ENCODE peak calls at places on chromosome 18, in five cellular contexts. One of them, this sample, is unnamed.

GRCh38 chr18:67421666-67422065 is 94.9 kb downstream of the DSEL start:
- DNase-seq in heart left ventricle: no peak
- DNase-seq in fibroblast of the aortic adventitia: peak
- DNase-seq in fibroblast of pulmonary artery: peak
- DNase-seq in upper lobe of right lung: no peak
- DNase-seq in this sample: no peak

GRCh38 chr18:475202-475624 is 25.3 kb downstream of the COLEC12 start:
- DNase-seq in heart left ventricle: peak
- DNase-seq in fibroblast of the aortic adventitia: peak
- DNase-seq in fibroblast of pulmonary artery: peak
- DNase-seq in upper lobe of right lung: no peak
- DNase-seq in this sample: peak

GRCh38 chr18:50410008-50410407 is 35.2 kb downstream of the SKA1 start:
- DNase-seq in heart left ventricle: no peak
- DNase-seq in fibroblast of the aortic adventitia: no peak
- DNase-seq in fibroblast of pulmonary artery: no peak
- DNase-seq in upper lobe of right lung: no peak
- DNase-seq in this sample: no peak

GRCh38 chr18:46310675-46311345 is 206.6 kb downstream of the HAUS1 start:
- DNase-seq in heart left ventricle: no peak
- DNase-seq in fibroblast of the aortic adventitia: no peak
- DNase-seq in fibroblast of pulmonary artery: no peak
- DNase-seq in upper lobe of right lung: no peak
- DNase-seq in this sample: no peak

GRCh38 chr18:26190506-26190905 is 35.7 kb upstream of the TAF4B start:
- DNase-seq in heart left ventricle: no peak
- DNase-seq in fibroblast of the aortic adventitia: no peak
- DNase-seq in fibroblast of pulmonary artery: no peak
- DNase-seq in upper lobe of right lung: no peak
- DNase-seq in this sample: no peak

GRCh38 chr18:42937434-42937833 is 178.1 kb downstream of the RIT2 start:
- DNase-seq in heart left ventricle: no peak
- DNase-seq in fibroblast of the aortic adventitia: no peak
- DNase-seq in fibroblast of pulmonary artery: peak
- DNase-seq in upper lobe of right lung: no peak
- DNase-seq in this sample: no peak

GRCh38 chr18:59881728-59882685 is 17.8 kb upstream of the PMAIP1 start:
- DNase-seq in heart left ventricle: no peak
- DNase-seq in fibroblast of the aortic adventitia: peak
- DNase-seq in fibroblast of pulmonary artery: peak
- DNase-seq in upper lobe of right lung: no peak
- DNase-seq in this sample: peak

GRCh38 chr18:3903341-3903740 is 453.4 kb downstream of the TGIF1 start:
- DNase-seq in heart left ventricle: no peak
- DNase-seq in fibroblast of the aortic adventitia: peak
- DNase-seq in fibroblast of pulmonary artery: peak
- DNase-seq in upper lobe of right lung: no peak
- DNase-seq in this sample: peak

GRCh38 chr18:79732721-79733025 is 53.1 kb downstream of the CTDP1 start:
- DNase-seq in heart left ventricle: no peak
- DNase-seq in fibroblast of the aortic adventitia: peak
- DNase-seq in fibroblast of pulmonary artery: peak
- DNase-seq in upper lobe of right lung: no peak
- DNase-seq in this sample: no peak

GRCh38 chr18:54607213-54607934 is 16.3 kb downstream of the DYNAP start:
- DNase-seq in heart left ventricle: no peak
- DNase-seq in fibroblast of the aortic adventitia: peak
- DNase-seq in fibroblast of pulmonary artery: peak
- DNase-seq in upper lobe of right lung: no peak
- DNase-seq in this sample: no peak

GRCh38 chr18:2326999-2327398 is 244.3 kb downstream of the METTL4 start:
- DNase-seq in heart left ventricle: no peak
- DNase-seq in fibroblast of the aortic adventitia: peak
- DNase-seq in fibroblast of pulmonary artery: peak
- DNase-seq in upper lobe of right lung: no peak
- DNase-seq in this sample: no peak

GRCh38 chr18:46950064-46950656 is 32.8 kb downstream of the KATNAL2 start:
- DNase-seq in heart left ventricle: no peak
- DNase-seq in fibroblast of the aortic adventitia: peak
- DNase-seq in fibroblast of pulmonary artery: peak
- DNase-seq in upper lobe of right lung: no peak
- DNase-seq in this sample: no peak

GRCh38 chr18:43486462-43486861 is 209.2 kb upstream of the SYT4 start:
- DNase-seq in heart left ventricle: no peak
- DNase-seq in fibroblast of the aortic adventitia: no peak
- DNase-seq in fibroblast of pulmonary artery: no peak
- DNase-seq in upper lobe of right lung: no peak
- DNase-seq in this sample: no peak

GRCh38 chr18:44342946-44343345 is 337.7 kb upstream of the SETBP1 start:
- DNase-seq in heart left ventricle: no peak
- DNase-seq in fibroblast of the aortic adventitia: no peak
- DNase-seq in fibroblast of pulmonary artery: no peak
- DNase-seq in upper lobe of right lung: no peak
- DNase-seq in this sample: no peak

GRCh38 chr18:52694804-52695203 is 354.8 kb downstream of the DCC start:
- DNase-seq in heart left ventricle: no peak
- DNase-seq in fibroblast of the aortic adventitia: no peak
- DNase-seq in fibroblast of pulmonary artery: peak
- DNase-seq in upper lobe of right lung: no peak
- DNase-seq in this sample: peak

GRCh38 chr18:48950536-48951447 is at the start of gene SMAD7:
- DNase-seq in heart left ventricle: no peak
- DNase-seq in fibroblast of the aortic adventitia: peak
- DNase-seq in fibroblast of pulmonary artery: peak
- DNase-seq in upper lobe of right lung: peak
- DNase-seq in this sample: peak

GRCh38 chr18:11380968-11381367 is 228.4 kb upstream of the SLC35G4 start:
- DNase-seq in heart left ventricle: no peak
- DNase-seq in fibroblast of the aortic adventitia: no peak
- DNase-seq in fibroblast of pulmonary artery: no peak
- DNase-seq in upper lobe of right lung: no peak
- DNase-seq in this sample: no peak

GRCh38 chr18:46134920-46135675 is 30.9 kb downstream of the HAUS1 start:
- DNase-seq in heart left ventricle: peak
- DNase-seq in fibroblast of the aortic adventitia: no peak
- DNase-seq in fibroblast of pulmonary artery: no peak
- DNase-seq in upper lobe of right lung: no peak
- DNase-seq in this sample: peak

GRCh38 chr18:7116001-7116831 is 1.4 kb downstream of the LAMA1 start:
- DNase-seq in heart left ventricle: no peak
- DNase-seq in fibroblast of the aortic adventitia: peak
- DNase-seq in fibroblast of pulmonary artery: peak
- DNase-seq in upper lobe of right lung: no peak
- DNase-seq in this sample: peak

GRCh38 chr18:74897971-74898657 is 300.4 kb downstream of the ZNF407 start:
- DNase-seq in heart left ventricle: no peak
- DNase-seq in fibroblast of the aortic adventitia: peak
- DNase-seq in fibroblast of pulmonary artery: peak
- DNase-seq in upper lobe of right lung: no peak
- DNase-seq in this sample: peak

GRCh38 chr18:9627642-9628041 is 13.3 kb upstream of the PPP4R1 start:
- DNase-seq in heart left ventricle: no peak
- DNase-seq in fibroblast of the aortic adventitia: peak
- DNase-seq in fibroblast of pulmonary artery: peak
- DNase-seq in upper lobe of right lung: no peak
- DNase-seq in this sample: no peak

GRCh38 chr18:32482117-32482516 is 11.4 kb upstream of the GAREM1 start:
- DNase-seq in heart left ventricle: no peak
- DNase-seq in fibroblast of the aortic adventitia: no peak
- DNase-seq in fibroblast of pulmonary artery: no peak
- DNase-seq in upper lobe of right lung: no peak
- DNase-seq in this sample: no peak

GRCh38 chr18:5630057-5630765 is 86.4 kb upstream of the EPB41L3 start:
- DNase-seq in heart left ventricle: peak
- DNase-seq in fibroblast of the aortic adventitia: no peak
- DNase-seq in fibroblast of pulmonary artery: peak
- DNase-seq in upper lobe of right lung: peak
- DNase-seq in this sample: peak

GRCh38 chr18:8933714-8934284 is 168.7 kb upstream of the NDUFV2 start:
- DNase-seq in heart left ventricle: no peak
- DNase-seq in fibroblast of the aortic adventitia: no peak
- DNase-seq in fibroblast of pulmonary artery: no peak
- DNase-seq in upper lobe of right lung: no peak
- DNase-seq in this sample: peak

GRCh38 chr18:62505669-62506494 is 16.9 kb upstream of the ZCCHC2 start:
- DNase-seq in heart left ventricle: no peak
- DNase-seq in fibroblast of the aortic adventitia: peak
- DNase-seq in fibroblast of pulmonary artery: peak
- DNase-seq in upper lobe of right lung: no peak
- DNase-seq in this sample: peak
- H3K4me3 ChIP-seq in heart left ventricle: no peak
- H3K4me3 ChIP-seq in fibroblast of the aortic adventitia: peak
- H3K4me3 ChIP-seq in fibroblast of pulmonary artery: peak
- H3K4me3 ChIP-seq in upper lobe of right lung: peak
- H3K4me3 ChIP-seq in this sample: no peak

GRCh38 chr18:68504441-68505221 is 210.3 kb downstream of the TMX3 start:
- DNase-seq in heart left ventricle: no peak
- DNase-seq in fibroblast of the aortic adventitia: no peak
- DNase-seq in fibroblast of pulmonary artery: no peak
- DNase-seq in upper lobe of right lung: no peak
- DNase-seq in this sample: no peak

GRCh38 chr18:68507781-68508180 is 207.1 kb downstream of the TMX3 start:
- DNase-seq in heart left ventricle: no peak
- DNase-seq in fibroblast of the aortic adventitia: peak
- DNase-seq in fibroblast of pulmonary artery: peak
- DNase-seq in upper lobe of right lung: no peak
- DNase-seq in this sample: no peak

GRCh38 chr18:68509902-68510301 is 205.0 kb downstream of the TMX3 start:
- DNase-seq in heart left ventricle: no peak
- DNase-seq in fibroblast of the aortic adventitia: peak
- DNase-seq in fibroblast of pulmonary artery: no peak
- DNase-seq in upper lobe of right lung: no peak
- DNase-seq in this sample: no peak
- TF ChIP-seq CTCF in heart left ventricle: no peak
- TF ChIP-seq CTCF in fibroblast of the aortic adventitia: no peak
- TF ChIP-seq CTCF in fibroblast of pulmonary artery: no peak
- TF ChIP-seq CTCF in upper lobe of right lung: no peak
- TF ChIP-seq CTCF in this sample: no peak

DNA sequence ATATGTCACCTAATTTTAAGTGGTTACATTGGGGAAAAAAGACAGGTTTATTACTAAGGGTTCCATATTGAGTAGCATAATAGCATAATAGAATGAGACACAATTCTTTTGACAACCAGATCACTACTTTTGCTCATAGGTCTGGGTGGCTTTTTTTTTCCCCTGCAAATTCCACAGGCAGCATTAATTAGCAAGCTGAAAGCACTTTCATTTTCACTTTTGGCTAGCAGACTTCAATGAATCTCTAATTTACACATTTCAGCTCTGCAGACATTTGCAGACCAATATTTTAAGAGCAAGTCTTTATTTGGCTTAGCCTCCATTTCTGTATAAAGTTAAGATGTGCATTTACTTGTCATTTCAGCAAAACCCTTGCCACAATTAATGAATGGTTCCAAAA is 185.5 kb downstream of the NOL4 start:
- DNase-seq in heart left ventricle: no peak
- DNase-seq in fibroblast of the aortic adventitia: no peak
- DNase-seq in fibroblast of pulmonary artery: no peak
- DNase-seq in upper lobe of right lung: no peak
- DNase-seq in this sample: no peak
- H3K4me3 ChIP-seq in heart left ventricle: no peak
- H3K4me3 ChIP-seq in fibroblast of the aortic adventitia: no peak
- H3K4me3 ChIP-seq in fibroblast of pulmonary artery: no peak
- H3K4me3 ChIP-seq in upper lobe of right lung: no peak
- H3K4me3 ChIP-seq in this sample: no peak

GRCh38 chr18:61851940-61852451 is 40.8 kb downstream of the RNF152 start:
- DNase-seq in heart left ventricle: no peak
- DNase-seq in fibroblast of the aortic adventitia: peak
- DNase-seq in fibroblast of pulmonary artery: peak
- DNase-seq in upper lobe of right lung: no peak
- DNase-seq in this sample: peak
- TF ChIP-seq CTCF in heart left ventricle: no peak
- TF ChIP-seq CTCF in fibroblast of the aortic adventitia: no peak
- TF ChIP-seq CTCF in fibroblast of pulmonary artery: no peak
- TF ChIP-seq CTCF in upper lobe of right lung: no peak
- TF ChIP-seq CTCF in this sample: no peak

GRCh38 chr18:37394610-37394965 is 171.0 kb downstream of the CELF4 start:
- DNase-seq in heart left ventricle: no peak
- DNase-seq in fibroblast of the aortic adventitia: no peak
- DNase-seq in fibroblast of pulmonary artery: no peak
- DNase-seq in upper lobe of right lung: no peak
- DNase-seq in this sample: no peak
- H3K4me3 ChIP-seq in heart left ventricle: no peak
- H3K4me3 ChIP-seq in fibroblast of the aortic adventitia: no peak
- H3K4me3 ChIP-seq in fibroblast of pulmonary artery: peak
- H3K4me3 ChIP-seq in upper lobe of right lung: no peak
- H3K4me3 ChIP-seq in this sample: no peak

GRCh38 chr18:41513438-41513837 is 441.6 kb upstream of the PIK3C3 start:
- DNase-seq in heart left ventricle: no peak
- DNase-seq in fibroblast of the aortic adventitia: no peak
- DNase-seq in fibroblast of pulmonary artery: no peak
- DNase-seq in upper lobe of right lung: no peak
- DNase-seq in this sample: no peak
- TF ChIP-seq CTCF in heart left ventricle: no peak
- TF ChIP-seq CTCF in fibroblast of the aortic adventitia: no peak
- TF ChIP-seq CTCF in fibroblast of pulmonary artery: no peak
- TF ChIP-seq CTCF in upper lobe of right lung: no peak
- TF ChIP-seq CTCF in this sample: no peak

DNA sequence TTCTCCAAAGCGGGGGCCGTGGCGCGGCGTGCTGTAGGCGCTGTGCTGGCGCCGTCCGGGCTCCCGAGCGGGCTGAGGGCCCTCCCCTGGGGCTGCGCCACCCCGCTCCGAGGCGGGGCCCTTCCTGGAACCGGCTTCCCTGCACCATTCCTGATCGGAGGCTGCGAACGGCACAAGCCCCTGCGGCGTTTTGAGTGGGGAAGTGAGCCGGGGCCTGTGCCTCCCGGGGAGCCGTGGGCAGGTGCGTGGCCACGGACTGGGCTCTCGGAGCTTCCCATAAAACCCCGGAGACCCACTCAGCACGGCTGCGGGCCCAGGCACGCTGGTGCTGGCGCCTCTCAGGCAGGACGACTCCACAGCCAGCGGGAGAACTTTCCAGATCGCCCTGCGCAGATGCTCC is 74.7 kb downstream of the PSMG2 start:
- DNase-seq in heart left ventricle: no peak
- DNase-seq in fibroblast of the aortic adventitia: no peak
- DNase-seq in fibroblast of pulmonary artery: no peak
- DNase-seq in upper lobe of right lung: peak
- DNase-seq in this sample: no peak
- H3K4me3 ChIP-seq in heart left ventricle: no peak
- H3K4me3 ChIP-seq in fibroblast of the aortic adventitia: no peak
- H3K4me3 ChIP-seq in fibroblast of pulmonary artery: peak
- H3K4me3 ChIP-seq in upper lobe of right lung: peak
- H3K4me3 ChIP-seq in this sample: peak